ENCODE peak calls at places on chromosome 12, in nine cellular contexts. E is breast epithelium, S is GM23338, I is suprapubic skin, L is astrocyte of the spinal cord, P is cardiac fibroblast, C is sigmoid colon, W is cardiac muscle cell, X is esophagus squamous epithelium. G is an unnamed sample.

GRCh38 chr12:68971404-68971803 is 38.4 kb upstream of the CPM start:
- DNase-seq in W (no peak), C (no peak), S (no peak), P (peak), L (peak), I (no peak), E (no peak), X (no peak), G (no peak)

GRCh38 chr12:107844312-107844921 is 69.9 kb downstream of the ASCL4 start:
- DNase-seq in L (no peak), X (no peak), P (no peak), C (no peak), S (peak), E (no peak), W (peak), I (no peak), G (no peak)

GRCh38 chr12:108400481-108400880 is 61.4 kb upstream of the CMKLR1 start:
- DNase-seq in S (no peak), W (no peak), I (no peak), P (no peak), L (no peak), X (no peak), C (no peak), E (no peak), G (no peak)

GRCh38 chr12:113445544-113446176 is 23.5 kb downstream of the SDSL start:
- DNase-seq in X (no peak), L (no peak), P (peak), I (no peak), S (no peak), E (no peak), C (no peak), W (no peak), G (no peak)

GRCh38 chr12:2934371-2934770 is 24.8 kb upstream of the TEAD4 start:
- DNase-seq in E (no peak), C (peak), X (no peak), S (no peak), P (no peak), L (no peak), I (no peak), W (no peak), G (no peak)

GRCh38 chr12:49703647-49704137 is 3.5 kb downstream of the FMNL3 start:
- DNase-seq in S (no peak), I (no peak), X (no peak), C (no peak), P (peak), L (peak), W (no peak), E (no peak), G (peak)

GRCh38 chr12:91563011-91563410 is 380.4 kb upstream of the DCN start:
- DNase-seq in X (no peak), I (no peak), L (no peak), S (no peak), E (no peak), P (no peak), C (no peak), W (no peak), G (no peak)

GRCh38 chr12:50174971-50175715 is 8.0 kb upstream of the CERS5 start:
- DNase-seq in W (peak), P (peak), I (no peak), C (no peak), E (no peak), S (peak), X (no peak), L (peak), G (peak)

GRCh38 chr12:17438141-17438540 is 651.9 kb downstream of the RERGL start:
- DNase-seq in W (no peak), E (no peak), X (no peak), P (no peak), C (no peak), S (no peak), L (no peak), I (no peak), G (no peak)

GRCh38 chr12:109589240-109589590 is 15.6 kb downstream of the MVK start:
- DNase-seq in X (no peak), E (no peak), W (no peak), P (no peak), I (no peak), C (no peak), S (no peak), L (no peak), G (no peak)

GRCh38 chr12:31321565-31322228 is 4.3 kb downstream of the SINHCAF start:
- DNase-seq in C (no peak), S (no peak), E (no peak), W (no peak), X (no peak), L (peak), I (no peak), P (peak), G (no peak)
- H3K4me3 ChIP-seq in C (no peak), S (peak), E (no peak), W (peak), X (no peak), L (no peak), I (no peak), P (no peak), G (no peak)

GRCh38 chr12:105231396-105231795 is 4.6 kb downstream of the APPL2 start:
- DNase-seq in L (no peak), P (no peak), W (no peak), I (no peak), X (no peak), C (no peak), S (no peak), E (no peak), G (no peak)

GRCh38 chr12:105235747-105236476 is at the start of gene APPL2:
- DNase-seq in I (peak), X (peak), C (peak), E (peak), P (peak), S (peak), W (peak), L (peak), G (peak)

GRCh38 chr12:105235299-105235746 is 651 bp downstream of the APPL2 start:
- DNase-seq in X (no peak), E (no peak), S (no peak), I (no peak), W (no peak), L (peak), C (no peak), P (no peak), G (no peak)

GRCh38 chr12:105234197-105234596 is 1.8 kb downstream of the APPL2 start:
- DNase-seq in W (no peak), E (no peak), P (no peak), C (no peak), X (no peak), L (no peak), S (no peak), I (no peak), G (no peak)

DNA sequence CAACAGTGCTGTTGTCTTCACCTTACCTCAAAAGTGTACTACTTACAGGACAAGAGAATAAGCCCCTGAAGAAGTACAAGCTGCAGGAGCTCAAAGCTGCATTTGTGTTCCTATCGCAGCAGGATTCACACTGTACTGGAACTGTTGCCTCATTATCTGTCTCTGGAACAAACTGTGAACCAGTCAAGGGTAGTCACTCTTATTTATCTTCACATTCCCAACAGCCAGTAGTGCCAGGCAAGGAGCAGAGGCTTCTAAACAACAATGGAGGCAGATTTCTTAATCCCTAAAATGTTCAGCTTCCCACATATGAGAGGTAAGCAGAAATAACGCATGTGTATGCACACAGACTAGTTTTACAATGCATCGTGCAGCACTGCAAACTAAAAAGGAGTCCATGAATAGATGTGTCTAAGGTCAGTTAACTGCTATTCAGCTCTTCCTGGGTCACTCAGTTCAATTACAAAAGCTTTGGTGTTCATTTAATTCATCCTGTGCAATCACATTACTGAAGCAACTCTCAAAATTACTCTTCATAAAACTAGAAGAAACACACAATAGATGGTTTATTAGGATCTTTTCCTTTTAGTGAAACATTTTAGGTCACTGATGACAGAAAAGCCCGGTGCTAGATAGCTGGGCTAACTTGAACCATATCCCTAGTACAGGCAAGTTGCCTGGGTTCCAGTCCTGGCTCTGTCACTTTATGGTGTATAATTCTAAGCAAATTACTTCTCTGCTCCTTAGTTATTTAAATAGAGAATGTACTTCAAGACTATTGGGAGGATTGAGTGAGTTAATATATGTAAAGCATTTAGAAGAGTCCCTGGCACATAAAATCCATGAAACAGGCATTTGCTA is 2.7 kb downstream of the APPL2 start:
- DNase-seq in X (no peak), S (no peak), L (no peak), I (no peak), P (no peak), W (no peak), C (no peak), E (no peak), G (no peak)
- H3K4me3 ChIP-seq in X (peak), S (no peak), L (no peak), I (peak), P (no peak), W (no peak), C (no peak), E (peak), G (no peak)

GRCh38 chr12:27285395-27285794 is 41.3 kb downstream of the STK38L start:
- DNase-seq in P (peak), L (peak), I (no peak), C (no peak), X (no peak), S (no peak), W (no peak), E (no peak), G (no peak)
- H3K4me3 ChIP-seq in P (no peak), L (no peak), I (no peak), C (no peak), X (no peak), S (no peak), W (no peak), E (no peak), G (no peak)

GRCh38 chr12:32568241-32568640 is 110.9 kb upstream of the DNM1L start:
- DNase-seq in L (peak), E (no peak), P (peak), W (no peak), C (no peak), S (no peak), X (no peak), I (no peak), G (no peak)

GRCh38 chr12:32566663-32567634 is 112.2 kb upstream of the DNM1L start:
- DNase-seq in W (no peak), I (no peak), L (no peak), C (no peak), X (no peak), E (no peak), P (no peak), S (peak), G (peak)

DNA sequence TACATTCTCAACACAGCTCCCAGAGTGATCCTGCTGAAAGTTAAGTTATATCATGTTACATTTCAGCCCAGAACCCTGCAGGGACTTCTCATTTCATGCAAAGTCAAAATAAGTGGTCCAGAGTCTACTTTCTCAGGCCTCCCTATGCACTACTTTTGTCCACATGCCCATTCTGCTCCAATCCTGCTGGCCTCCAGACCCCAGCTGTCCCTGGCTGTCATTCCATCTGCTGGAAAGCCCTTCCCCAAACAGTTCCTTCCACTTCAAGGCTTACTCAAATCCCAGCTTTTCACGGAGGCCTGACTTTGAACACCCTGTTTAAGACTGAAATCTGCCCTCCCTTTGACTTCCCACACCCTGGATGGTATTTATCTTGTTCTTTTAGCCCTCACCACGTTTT is 109.8 kb upstream of the DNM1L start:
- DNase-seq in X (no peak), L (peak), P (peak), E (no peak), W (no peak), S (no peak), I (no peak), C (no peak), G (peak)
- H3K4me3 ChIP-seq in X (no peak), L (no peak), P (no peak), E (no peak), W (no peak), S (no peak), I (no peak), C (no peak), G (no peak)

GRCh38 chr12:51686727-51687126 is 95.7 kb downstream of the SCN8A start:
- DNase-seq in L (no peak), I (no peak), S (no peak), X (no peak), C (no peak), E (no peak), P (peak), W (no peak), G (no peak)

GRCh38 chr12:51678086-51678724 is 87.2 kb downstream of the SCN8A start:
- DNase-seq in P (peak), E (no peak), W (peak), X (no peak), S (peak), C (no peak), I (no peak), L (peak), G (peak)

GRCh38 chr12:51687142-51687935 is 96.3 kb downstream of the SCN8A start:
- DNase-seq in I (no peak), L (peak), P (peak), S (no peak), E (no peak), C (no peak), W (no peak), X (no peak), G (no peak)

DNA sequence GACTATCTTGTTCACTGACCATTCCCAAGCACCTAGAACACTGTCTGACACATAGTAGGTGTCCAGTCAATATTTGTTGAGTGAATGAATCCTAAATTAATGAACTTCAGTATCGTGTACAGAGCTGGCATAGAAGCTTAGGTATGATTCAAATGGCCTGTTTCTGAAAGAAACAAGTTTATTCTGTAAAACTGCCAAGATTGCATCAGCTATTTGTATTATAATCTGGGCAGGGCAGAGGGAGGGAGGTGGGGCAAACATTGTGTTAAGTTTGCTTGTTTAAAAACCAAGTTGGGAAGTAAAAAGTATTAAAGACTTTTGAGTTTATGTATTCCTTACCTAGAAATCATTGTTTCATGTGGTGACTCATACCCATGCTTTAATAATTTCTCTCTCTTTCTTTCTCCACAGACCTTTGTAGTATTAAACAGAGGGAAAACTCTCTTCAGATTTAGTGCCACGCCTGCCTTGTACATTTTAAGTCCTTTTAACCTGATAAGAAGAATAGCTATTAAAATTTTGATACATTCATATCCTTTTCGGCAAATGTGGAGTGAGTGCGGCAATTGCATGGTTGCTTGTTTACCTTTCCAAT is 92.8 kb downstream of the SCN8A start:
- DNase-seq in P (peak), C (no peak), I (no peak), E (no peak), S (no peak), X (no peak), W (no peak), L (peak), G (no peak)
- H3K4me3 ChIP-seq in P (no peak), C (no peak), I (no peak), E (no peak), S (no peak), X (no peak), W (no peak), L (no peak), G (no peak)

GRCh38 chr12:132583311-132583710 is 27.1 kb downstream of the LRCOL1 start:
- DNase-seq in E (no peak), I (no peak), X (no peak), L (no peak), C (no peak), S (peak), P (no peak), W (no peak), G (no peak)
- H3K4me3 ChIP-seq in E (no peak), I (no peak), X (peak), L (no peak), C (no peak), S (peak), P (no peak), W (no peak), G (no peak)

GRCh38 chr12:12185424-12185823 is 81.4 kb downstream of the LRP6 start:
- DNase-seq in X (no peak), W (no peak), I (no peak), S (no peak), L (no peak), E (no peak), C (no peak), P (no peak), G (no peak)

GRCh38 chr12:12195516-12195915 is 71.3 kb downstream of the LRP6 start:
- DNase-seq in P (no peak), C (no peak), X (no peak), E (no peak), S (no peak), L (no peak), I (no peak), W (no peak), G (no peak)

GRCh38 chr12:12194206-12194605 is 72.6 kb downstream of the LRP6 start:
- DNase-seq in W (no peak), L (peak), S (no peak), C (no peak), I (no peak), P (no peak), X (no peak), E (no peak), G (no peak)

GRCh38 chr12:12191008-12191407 is 75.8 kb downstream of the LRP6 start:
- DNase-seq in L (no peak), E (no peak), S (no peak), X (no peak), I (no peak), W (no peak), P (no peak), C (no peak), G (no peak)

GRCh38 chr12:12190087-12190809 is 76.6 kb downstream of the LRP6 start:
- DNase-seq in P (no peak), E (no peak), C (no peak), L (no peak), I (no peak), X (no peak), W (no peak), S (no peak), G (no peak)
- H3K4me3 ChIP-seq in P (no peak), E (no peak), C (no peak), L (no peak), I (no peak), X (no peak), W (no peak), S (no peak), G (no peak)